ENCODE peak calls at places on chromosome 6, in eight cellular contexts. One of them, this sample, is unnamed.

GRCh38 chr6:90859612-90860011 is 272.7 kb upstream of the MAP3K7 start:
- DNase-seq in neural progenitor cell: peak
- DNase-seq in colonic mucosa: no peak
- DNase-seq in foreskin fibroblast: no peak
- DNase-seq in neural crest cell: no peak
- DNase-seq in ovary: no peak
- DNase-seq in AG09319: no peak
- DNase-seq in psoas muscle: no peak
- DNase-seq in this sample: no peak

GRCh38 chr6:158769696-158770446 is 49.3 kb downstream of the EZR start:
- DNase-seq in neural crest cell: no peak
- DNase-seq in AG09319: no peak
- DNase-seq in foreskin fibroblast: no peak
- DNase-seq in neural progenitor cell: no peak
- DNase-seq in ovary: peak
- DNase-seq in psoas muscle: no peak
- DNase-seq in colonic mucosa: no peak
- DNase-seq in this sample: no peak

GRCh38 chr6:69164564-69165252 is 529.6 kb downstream of the ADGRB3 start:
- DNase-seq in foreskin fibroblast: no peak
- DNase-seq in neural crest cell: no peak
- DNase-seq in neural progenitor cell: peak
- DNase-seq in psoas muscle: no peak
- DNase-seq in AG09319: no peak
- DNase-seq in colonic mucosa: no peak
- DNase-seq in ovary: no peak
- DNase-seq in this sample: no peak

GRCh38 chr6:152112503-152113261 is 305.2 kb downstream of the ESR1 start:
- DNase-seq in foreskin fibroblast: no peak
- DNase-seq in neural progenitor cell: no peak
- DNase-seq in colonic mucosa: peak
- DNase-seq in psoas muscle: peak
- DNase-seq in neural crest cell: no peak
- DNase-seq in AG09319: no peak
- DNase-seq in ovary: no peak
- DNase-seq in this sample: no peak

GRCh38 chr6:99341862-99342455 is 7.5 kb downstream of the FAXC start:
- DNase-seq in AG09319: no peak
- DNase-seq in neural crest cell: no peak
- DNase-seq in psoas muscle: no peak
- DNase-seq in ovary: no peak
- DNase-seq in colonic mucosa: no peak
- DNase-seq in neural progenitor cell: no peak
- DNase-seq in foreskin fibroblast: no peak
- DNase-seq in this sample: no peak

GRCh38 chr6:69866351-69867074 is at the start of gene COL19A1:
- DNase-seq in neural crest cell: peak
- DNase-seq in neural progenitor cell: peak
- DNase-seq in foreskin fibroblast: no peak
- DNase-seq in colonic mucosa: peak
- DNase-seq in ovary: no peak
- DNase-seq in AG09319: no peak
- DNase-seq in psoas muscle: no peak
- DNase-seq in this sample: peak

GRCh38 chr6:151023346-151023745 is 157.8 kb downstream of the MTHFD1L start:
- DNase-seq in AG09319: no peak
- DNase-seq in psoas muscle: no peak
- DNase-seq in colonic mucosa: no peak
- DNase-seq in foreskin fibroblast: no peak
- DNase-seq in ovary: no peak
- DNase-seq in neural crest cell: no peak
- DNase-seq in neural progenitor cell: no peak
- DNase-seq in this sample: no peak

GRCh38 chr6:14711056-14711703 is 534.7 kb upstream of the JARID2 start:
- DNase-seq in ovary: no peak
- DNase-seq in neural crest cell: no peak
- DNase-seq in psoas muscle: no peak
- DNase-seq in foreskin fibroblast: peak
- DNase-seq in colonic mucosa: peak
- DNase-seq in AG09319: no peak
- DNase-seq in neural progenitor cell: peak
- DNase-seq in this sample: peak

GRCh38 chr6:5905431-5906339 is 101.0 kb downstream of the NRN1 start:
- DNase-seq in foreskin fibroblast: peak
- DNase-seq in ovary: peak
- DNase-seq in neural crest cell: no peak
- DNase-seq in AG09319: peak
- DNase-seq in psoas muscle: peak
- DNase-seq in colonic mucosa: peak
- DNase-seq in neural progenitor cell: no peak
- DNase-seq in this sample: no peak

GRCh38 chr6:25341923-25342619 is 62.9 kb downstream of the CARMIL1 start:
- DNase-seq in foreskin fibroblast: no peak
- DNase-seq in colonic mucosa: no peak
- DNase-seq in neural crest cell: no peak
- DNase-seq in AG09319: no peak
- DNase-seq in psoas muscle: no peak
- DNase-seq in ovary: no peak
- DNase-seq in neural progenitor cell: no peak
- DNase-seq in this sample: no peak
- TF ChIP-seq CTCF in foreskin fibroblast: no peak
- TF ChIP-seq CTCF in colonic mucosa: no peak
- TF ChIP-seq CTCF in neural crest cell: no peak
- TF ChIP-seq CTCF in AG09319: no peak
- TF ChIP-seq CTCF in psoas muscle: no peak
- TF ChIP-seq CTCF in ovary: no peak
- TF ChIP-seq CTCF in neural progenitor cell: no peak
- TF ChIP-seq CTCF in this sample: no peak

GRCh38 chr6:10433322-10433721 is 18.4 kb upstream of the TFAP2A start:
- DNase-seq in neural crest cell: no peak
- DNase-seq in ovary: no peak
- DNase-seq in neural progenitor cell: no peak
- DNase-seq in colonic mucosa: no peak
- DNase-seq in psoas muscle: no peak
- DNase-seq in foreskin fibroblast: no peak
- DNase-seq in AG09319: no peak
- DNase-seq in this sample: no peak

GRCh38 chr6:10426781-10427279 is 12.0 kb upstream of the TFAP2A start:
- DNase-seq in neural progenitor cell: no peak
- DNase-seq in ovary: no peak
- DNase-seq in neural crest cell: no peak
- DNase-seq in foreskin fibroblast: no peak
- DNase-seq in psoas muscle: no peak
- DNase-seq in AG09319: no peak
- DNase-seq in colonic mucosa: no peak
- DNase-seq in this sample: peak

GRCh38 chr6:10431423-10432164 is 16.7 kb upstream of the TFAP2A start:
- DNase-seq in ovary: no peak
- DNase-seq in neural crest cell: no peak
- DNase-seq in colonic mucosa: no peak
- DNase-seq in neural progenitor cell: no peak
- DNase-seq in psoas muscle: no peak
- DNase-seq in foreskin fibroblast: no peak
- DNase-seq in AG09319: no peak
- DNase-seq in this sample: no peak

GRCh38 chr6:10425973-10426780 is 11.3 kb upstream of the TFAP2A start:
- DNase-seq in psoas muscle: no peak
- DNase-seq in AG09319: no peak
- DNase-seq in neural crest cell: no peak
- DNase-seq in neural progenitor cell: peak
- DNase-seq in foreskin fibroblast: peak
- DNase-seq in colonic mucosa: no peak
- DNase-seq in ovary: peak
- DNase-seq in this sample: peak

GRCh38 chr6:10429638-10430427 is 15.0 kb upstream of the TFAP2A start:
- DNase-seq in neural crest cell: no peak
- DNase-seq in colonic mucosa: no peak
- DNase-seq in AG09319: no peak
- DNase-seq in psoas muscle: no peak
- DNase-seq in neural progenitor cell: peak
- DNase-seq in foreskin fibroblast: no peak
- DNase-seq in ovary: no peak
- DNase-seq in this sample: peak
- TF ChIP-seq CTCF in neural crest cell: peak
- TF ChIP-seq CTCF in colonic mucosa: peak
- TF ChIP-seq CTCF in AG09319: peak
- TF ChIP-seq CTCF in psoas muscle: peak
- TF ChIP-seq CTCF in neural progenitor cell: peak
- TF ChIP-seq CTCF in foreskin fibroblast: peak
- TF ChIP-seq CTCF in ovary: no peak
- TF ChIP-seq CTCF in this sample: peak

DNA sequence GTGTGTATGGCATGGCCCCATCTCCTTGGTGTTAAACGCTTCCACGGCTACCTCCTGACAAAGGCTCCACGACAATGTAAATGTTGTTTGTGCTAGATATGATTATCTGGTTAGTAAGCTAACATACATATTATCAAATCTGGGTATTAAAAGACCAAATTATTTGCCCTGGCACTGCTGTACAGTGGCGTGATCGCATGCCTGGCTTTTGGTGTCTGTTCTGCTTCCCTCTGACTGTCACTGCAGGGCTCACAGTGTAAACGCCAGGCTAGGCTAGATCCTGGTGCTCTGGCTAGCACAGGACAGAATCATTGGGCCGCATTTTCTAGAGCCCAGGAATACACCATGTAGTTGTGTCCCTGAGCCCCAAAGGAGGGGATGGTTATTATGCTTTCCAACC is 38.7 kb downstream of the CD164 start:
- DNase-seq in neural progenitor cell: no peak
- DNase-seq in foreskin fibroblast: no peak
- DNase-seq in psoas muscle: no peak
- DNase-seq in neural crest cell: no peak
- DNase-seq in colonic mucosa: no peak
- DNase-seq in ovary: no peak
- DNase-seq in AG09319: no peak
- DNase-seq in this sample: no peak
- TF ChIP-seq CTCF in neural progenitor cell: no peak
- TF ChIP-seq CTCF in foreskin fibroblast: no peak
- TF ChIP-seq CTCF in psoas muscle: no peak
- TF ChIP-seq CTCF in neural crest cell: no peak
- TF ChIP-seq CTCF in colonic mucosa: no peak
- TF ChIP-seq CTCF in ovary: no peak
- TF ChIP-seq CTCF in AG09319: no peak
- TF ChIP-seq CTCF in this sample: no peak

DNA sequence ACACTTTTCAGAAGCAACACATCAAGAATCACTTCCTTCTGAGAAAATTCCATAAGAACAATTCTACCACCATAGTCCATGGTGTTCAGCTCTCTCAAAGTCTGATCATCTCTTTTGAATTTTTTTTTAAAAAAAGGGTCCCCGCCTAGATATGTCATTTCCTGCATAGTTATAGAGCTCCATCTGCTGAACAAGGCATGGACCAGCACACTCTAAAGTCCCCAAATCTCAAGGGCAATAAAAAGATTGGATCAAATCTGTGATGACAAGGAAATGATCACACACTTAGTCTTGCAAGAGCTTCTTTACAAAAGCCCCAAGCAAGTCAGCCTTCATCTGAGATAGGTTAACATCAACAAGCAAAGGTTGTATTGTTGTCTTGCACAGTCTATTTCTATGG is 100.7 kb upstream of the STMND1 start:
- DNase-seq in AG09319: no peak
- DNase-seq in colonic mucosa: no peak
- DNase-seq in psoas muscle: no peak
- DNase-seq in neural crest cell: no peak
- DNase-seq in foreskin fibroblast: peak
- DNase-seq in ovary: no peak
- DNase-seq in neural progenitor cell: no peak
- DNase-seq in this sample: no peak
- TF ChIP-seq CTCF in AG09319: peak
- TF ChIP-seq CTCF in colonic mucosa: no peak
- TF ChIP-seq CTCF in psoas muscle: no peak
- TF ChIP-seq CTCF in neural crest cell: no peak
- TF ChIP-seq CTCF in foreskin fibroblast: peak
- TF ChIP-seq CTCF in ovary: no peak
- TF ChIP-seq CTCF in neural progenitor cell: peak
- TF ChIP-seq CTCF in this sample: peak

DNA sequence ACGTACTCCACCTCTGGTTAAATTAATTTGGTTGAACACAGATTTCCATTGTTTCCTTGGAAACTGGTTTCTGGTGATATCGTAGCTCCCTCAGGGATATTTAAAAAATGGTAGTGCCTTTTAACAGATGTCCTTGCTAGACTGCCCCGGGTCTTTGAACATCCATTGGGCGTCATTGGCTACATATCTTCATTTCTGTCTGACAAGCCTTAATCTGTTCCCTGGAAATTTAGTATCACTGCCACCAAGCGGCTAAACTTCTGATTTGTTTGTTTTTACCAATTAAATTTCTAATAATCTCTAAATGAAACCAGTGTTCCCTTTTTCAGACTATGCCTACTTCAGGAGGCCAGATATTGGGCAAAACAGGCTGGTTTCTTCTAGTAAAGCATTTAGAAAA is 249.3 kb downstream of the ZFAND3 start:
- DNase-seq in neural crest cell: no peak
- DNase-seq in ovary: no peak
- DNase-seq in AG09319: no peak
- DNase-seq in neural progenitor cell: no peak
- DNase-seq in colonic mucosa: no peak
- DNase-seq in psoas muscle: no peak
- DNase-seq in foreskin fibroblast: no peak
- DNase-seq in this sample: no peak
- TF ChIP-seq CTCF in neural crest cell: no peak
- TF ChIP-seq CTCF in ovary: no peak
- TF ChIP-seq CTCF in AG09319: peak
- TF ChIP-seq CTCF in neural progenitor cell: no peak
- TF ChIP-seq CTCF in colonic mucosa: no peak
- TF ChIP-seq CTCF in psoas muscle: no peak
- TF ChIP-seq CTCF in foreskin fibroblast: peak
- TF ChIP-seq CTCF in this sample: peak

GRCh38 chr6:36322591-36322990 is 14.1 kb downstream of the BNIP5 start:
- DNase-seq in ovary: no peak
- DNase-seq in AG09319: no peak
- DNase-seq in foreskin fibroblast: no peak
- DNase-seq in neural crest cell: no peak
- DNase-seq in colonic mucosa: no peak
- DNase-seq in psoas muscle: no peak
- DNase-seq in neural progenitor cell: no peak
- DNase-seq in this sample: no peak

GRCh38 chr6:36318690-36319435 is 17.8 kb downstream of the BNIP5 start:
- DNase-seq in psoas muscle: no peak
- DNase-seq in foreskin fibroblast: no peak
- DNase-seq in neural crest cell: no peak
- DNase-seq in colonic mucosa: no peak
- DNase-seq in ovary: no peak
- DNase-seq in AG09319: no peak
- DNase-seq in neural progenitor cell: peak
- DNase-seq in this sample: no peak

GRCh38 chr6:36319834-36320233 is 16.9 kb downstream of the BNIP5 start:
- DNase-seq in ovary: no peak
- DNase-seq in psoas muscle: no peak
- DNase-seq in colonic mucosa: peak
- DNase-seq in neural progenitor cell: no peak
- DNase-seq in neural crest cell: no peak
- DNase-seq in AG09319: no peak
- DNase-seq in foreskin fibroblast: no peak
- DNase-seq in this sample: no peak

GRCh38 chr6:36319436-36319762 is 17.3 kb downstream of the BNIP5 start:
- DNase-seq in foreskin fibroblast: no peak
- DNase-seq in psoas muscle: no peak
- DNase-seq in neural progenitor cell: peak
- DNase-seq in neural crest cell: no peak
- DNase-seq in ovary: no peak
- DNase-seq in AG09319: no peak
- DNase-seq in colonic mucosa: peak
- DNase-seq in this sample: no peak

GRCh38 chr6:36320475-36320874 is 16.2 kb downstream of the BNIP5 start:
- DNase-seq in AG09319: no peak
- DNase-seq in neural crest cell: no peak
- DNase-seq in colonic mucosa: peak
- DNase-seq in neural progenitor cell: no peak
- DNase-seq in psoas muscle: no peak
- DNase-seq in ovary: no peak
- DNase-seq in foreskin fibroblast: no peak
- DNase-seq in this sample: no peak
- TF ChIP-seq CTCF in AG09319: no peak
- TF ChIP-seq CTCF in neural crest cell: no peak
- TF ChIP-seq CTCF in colonic mucosa: no peak
- TF ChIP-seq CTCF in neural progenitor cell: no peak
- TF ChIP-seq CTCF in psoas muscle: no peak
- TF ChIP-seq CTCF in ovary: no peak
- TF ChIP-seq CTCF in foreskin fibroblast: no peak
- TF ChIP-seq CTCF in this sample: no peak